ENCODE peak calls at places on chromosome 21, in eight cellular contexts. One of them, this sample, is unnamed. For H3K9me3, the result is how much of the 10 kb centered on the place peaks cover.

GRCh38 chr21:41927727-41928409 is 25.9 kb downstream of the C2CD2 start:
- DNase-seq in SK-N-SH: no peak
- DNase-seq in neuronal stem cell: no peak
- DNase-seq in mammary epithelial cell: no peak
- DNase-seq in IMR-90: no peak
- DNase-seq in Karpas-422: no peak
- DNase-seq in fibroblast of lung: no peak
- DNase-seq in H9: no peak
- DNase-seq in this sample: no peak

GRCh38 chr21:36552458-36552800 is 72.5 kb upstream of the CLDN14 start:
- DNase-seq in neuronal stem cell: no peak
- DNase-seq in SK-N-SH: no peak
- DNase-seq in H9: no peak
- DNase-seq in fibroblast of lung: no peak
- DNase-seq in mammary epithelial cell: no peak
- DNase-seq in Karpas-422: no peak
- DNase-seq in IMR-90: no peak
- DNase-seq in this sample: no peak

GRCh38 chr21:44085491-44086321 is 21.5 kb upstream of the PWP2 start:
- DNase-seq in H9: no peak
- DNase-seq in Karpas-422: no peak
- DNase-seq in neuronal stem cell: no peak
- DNase-seq in SK-N-SH: no peak
- DNase-seq in IMR-90: no peak
- DNase-seq in mammary epithelial cell: no peak
- DNase-seq in fibroblast of lung: no peak
- DNase-seq in this sample: no peak

GRCh38 chr21:41894511-41894910 is 15.4 kb upstream of the PRDM15 start:
- DNase-seq in neuronal stem cell: no peak
- DNase-seq in IMR-90: no peak
- DNase-seq in SK-N-SH: no peak
- DNase-seq in fibroblast of lung: no peak
- DNase-seq in mammary epithelial cell: no peak
- DNase-seq in Karpas-422: no peak
- DNase-seq in H9: no peak
- DNase-seq in this sample: no peak

GRCh38 chr21:31413698-31414097 is 69.6 kb upstream of the TIAM1 start:
- DNase-seq in Karpas-422: no peak
- DNase-seq in H9: no peak
- DNase-seq in fibroblast of lung: no peak
- DNase-seq in mammary epithelial cell: no peak
- DNase-seq in SK-N-SH: no peak
- DNase-seq in IMR-90: no peak
- DNase-seq in neuronal stem cell: no peak
- DNase-seq in this sample: no peak

GRCh38 chr21:43921979-43922945 is 57.2 kb downstream of the AGPAT3 start:
- DNase-seq in fibroblast of lung: peak
- DNase-seq in Karpas-422: peak
- DNase-seq in SK-N-SH: no peak
- DNase-seq in H9: no peak
- DNase-seq in neuronal stem cell: no peak
- DNase-seq in IMR-90: peak
- DNase-seq in mammary epithelial cell: no peak
- DNase-seq in this sample: no peak

GRCh38 chr21:29372063-29372802 is 73.5 kb downstream of the BACH1 start:
- DNase-seq in mammary epithelial cell: peak
- DNase-seq in H9: peak
- DNase-seq in SK-N-SH: peak
- DNase-seq in IMR-90: peak
- DNase-seq in Karpas-422: peak
- DNase-seq in fibroblast of lung: peak
- DNase-seq in neuronal stem cell: peak
- DNase-seq in this sample: peak

GRCh38 chr21:43691801-43692200 is 27.1 kb upstream of the PDXK start:
- DNase-seq in H9: no peak
- DNase-seq in mammary epithelial cell: no peak
- DNase-seq in fibroblast of lung: no peak
- DNase-seq in IMR-90: no peak
- DNase-seq in Karpas-422: no peak
- DNase-seq in SK-N-SH: no peak
- DNase-seq in neuronal stem cell: no peak
- DNase-seq in this sample: no peak

GRCh38 chr21:46397993-46398392 is 60.7 kb upstream of the DIP2A start:
- DNase-seq in neuronal stem cell: no peak
- DNase-seq in fibroblast of lung: no peak
- DNase-seq in H9: no peak
- DNase-seq in IMR-90: no peak
- DNase-seq in Karpas-422: no peak
- DNase-seq in SK-N-SH: no peak
- DNase-seq in mammary epithelial cell: no peak
- DNase-seq in this sample: no peak

GRCh38 chr21:42367379-42368165 is 1.2 kb upstream of the TFF1 start:
- DNase-seq in neuronal stem cell: no peak
- DNase-seq in SK-N-SH: no peak
- DNase-seq in H9: no peak
- DNase-seq in IMR-90: no peak
- DNase-seq in fibroblast of lung: no peak
- DNase-seq in mammary epithelial cell: no peak
- DNase-seq in Karpas-422: no peak
- DNase-seq in this sample: no peak

GRCh38 chr21:41765393-41765950 is 1.4 kb downstream of the RIPK4 start:
- DNase-seq in IMR-90: no peak
- DNase-seq in mammary epithelial cell: no peak
- DNase-seq in neuronal stem cell: no peak
- DNase-seq in fibroblast of lung: no peak
- DNase-seq in H9: no peak
- DNase-seq in SK-N-SH: no peak
- DNase-seq in Karpas-422: no peak
- DNase-seq in this sample: no peak

GRCh38 chr21:37073417-37074194 is 552 bp downstream of the TTC3 start:
- DNase-seq in mammary epithelial cell: no peak
- DNase-seq in Karpas-422: peak
- DNase-seq in IMR-90: peak
- DNase-seq in SK-N-SH: peak
- DNase-seq in fibroblast of lung: peak
- DNase-seq in neuronal stem cell: no peak
- DNase-seq in H9: no peak
- DNase-seq in this sample: peak

GRCh38 chr21:25970254-25970930 is 200.2 kb downstream of the APP start:
- DNase-seq in H9: no peak
- DNase-seq in fibroblast of lung: no peak
- DNase-seq in Karpas-422: no peak
- DNase-seq in SK-N-SH: no peak
- DNase-seq in IMR-90: no peak
- DNase-seq in mammary epithelial cell: no peak
- DNase-seq in neuronal stem cell: no peak
- DNase-seq in this sample: no peak

GRCh38 chr21:28311776-28312175 is 680.9 kb downstream of the LTN1 start:
- DNase-seq in Karpas-422: no peak
- DNase-seq in neuronal stem cell: no peak
- DNase-seq in H9: no peak
- DNase-seq in mammary epithelial cell: no peak
- DNase-seq in IMR-90: no peak
- DNase-seq in SK-N-SH: no peak
- DNase-seq in fibroblast of lung: no peak
- DNase-seq in this sample: peak
- H3K9ac ChIP-seq in Karpas-422: no peak
- H3K9ac ChIP-seq in neuronal stem cell: no peak
- H3K9ac ChIP-seq in H9: no peak
- H3K9ac ChIP-seq in mammary epithelial cell: no peak
- H3K9ac ChIP-seq in IMR-90: no peak
- H3K9ac ChIP-seq in SK-N-SH: no peak
- H3K9ac ChIP-seq in fibroblast of lung: no peak
- H3K9ac ChIP-seq in this sample: no peak

GRCh38 chr21:33203371-33203724 is 26.4 kb upstream of the IFNAR2 start:
- DNase-seq in IMR-90: no peak
- DNase-seq in fibroblast of lung: no peak
- DNase-seq in Karpas-422: no peak
- DNase-seq in H9: no peak
- DNase-seq in neuronal stem cell: no peak
- DNase-seq in SK-N-SH: no peak
- DNase-seq in mammary epithelial cell: no peak
- DNase-seq in this sample: no peak
- H3K4me2 ChIP-seq in IMR-90: no peak
- H3K4me2 ChIP-seq in fibroblast of lung: no peak
- H3K4me2 ChIP-seq in Karpas-422: no peak
- H3K4me2 ChIP-seq in H9: no peak
- H3K4me2 ChIP-seq in neuronal stem cell: no peak
- H3K4me2 ChIP-seq in SK-N-SH: peak
- H3K4me2 ChIP-seq in mammary epithelial cell: no peak
- H3K4me2 ChIP-seq in this sample: peak

GRCh38 chr21:16913010-16913409 is 599.8 kb upstream of the CXADR start:
- DNase-seq in mammary epithelial cell: no peak
- DNase-seq in fibroblast of lung: no peak
- DNase-seq in IMR-90: no peak
- DNase-seq in neuronal stem cell: no peak
- DNase-seq in H9: peak
- DNase-seq in SK-N-SH: peak
- DNase-seq in Karpas-422: no peak
- DNase-seq in this sample: peak

GRCh38 chr21:16912075-16912474 is 600.8 kb upstream of the CXADR start:
- DNase-seq in mammary epithelial cell: no peak
- DNase-seq in SK-N-SH: no peak
- DNase-seq in neuronal stem cell: no peak
- DNase-seq in Karpas-422: no peak
- DNase-seq in H9: no peak
- DNase-seq in IMR-90: peak
- DNase-seq in fibroblast of lung: peak
- DNase-seq in this sample: peak

GRCh38 chr21:16910435-16911165 is 602.2 kb upstream of the CXADR start:
- DNase-seq in neuronal stem cell: no peak
- DNase-seq in SK-N-SH: no peak
- DNase-seq in IMR-90: no peak
- DNase-seq in Karpas-422: no peak
- DNase-seq in H9: no peak
- DNase-seq in mammary epithelial cell: no peak
- DNase-seq in fibroblast of lung: no peak
- DNase-seq in this sample: no peak

GRCh38 chr21:16908087-16908486 is 604.8 kb upstream of the CXADR start:
- DNase-seq in Karpas-422: no peak
- DNase-seq in H9: no peak
- DNase-seq in neuronal stem cell: no peak
- DNase-seq in IMR-90: no peak
- DNase-seq in mammary epithelial cell: peak
- DNase-seq in SK-N-SH: no peak
- DNase-seq in fibroblast of lung: peak
- DNase-seq in this sample: peak

DNA sequence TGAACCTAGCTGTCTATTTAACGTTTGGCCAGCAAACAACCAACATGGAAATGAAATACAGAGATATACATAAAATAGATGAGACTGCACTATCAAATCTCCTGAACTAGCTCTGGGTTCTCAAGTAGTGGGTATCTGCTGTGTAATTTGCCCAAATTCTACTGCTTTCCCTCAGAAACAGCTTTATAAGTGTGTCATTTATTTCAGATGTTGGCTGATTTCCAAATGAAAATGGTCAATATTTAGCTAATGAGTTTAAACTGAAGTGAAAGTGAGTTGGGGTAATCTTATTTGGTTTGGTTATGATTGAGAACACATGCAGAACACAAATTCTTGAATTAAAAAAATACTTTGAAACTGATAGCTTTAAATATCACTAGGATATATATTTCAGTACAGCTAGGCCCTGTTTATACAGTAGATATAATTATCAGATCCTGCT is 601.7 kb upstream of the CXADR start:
- DNase-seq in IMR-90: no peak
- DNase-seq in Karpas-422: no peak
- DNase-seq in H9: no peak
- DNase-seq in neuronal stem cell: no peak
- DNase-seq in SK-N-SH: peak
- DNase-seq in mammary epithelial cell: no peak
- DNase-seq in fibroblast of lung: no peak
- DNase-seq in this sample: no peak
- H3K9me3 ChIP-seq in IMR-90: under half
- H3K9me3 ChIP-seq in Karpas-422: under half
- H3K9me3 ChIP-seq in H9: under half
- H3K9me3 ChIP-seq in neuronal stem cell: under half
- H3K9me3 ChIP-seq in SK-N-SH: under half
- H3K9me3 ChIP-seq in mammary epithelial cell: under half
- H3K9me3 ChIP-seq in fibroblast of lung: under half
- H3K9me3 ChIP-seq in this sample: under half

GRCh38 chr21:45358261-45358670 is 46.7 kb upstream of the COL18A1 start:
- DNase-seq in SK-N-SH: no peak
- DNase-seq in IMR-90: no peak
- DNase-seq in Karpas-422: no peak
- DNase-seq in mammary epithelial cell: no peak
- DNase-seq in neuronal stem cell: no peak
- DNase-seq in fibroblast of lung: no peak
- DNase-seq in H9: no peak
- DNase-seq in this sample: no peak

GRCh38 chr21:45356251-45356650 is 48.7 kb upstream of the COL18A1 start:
- DNase-seq in H9: no peak
- DNase-seq in fibroblast of lung: no peak
- DNase-seq in Karpas-422: no peak
- DNase-seq in SK-N-SH: no peak
- DNase-seq in IMR-90: no peak
- DNase-seq in neuronal stem cell: no peak
- DNase-seq in mammary epithelial cell: no peak
- DNase-seq in this sample: no peak

GRCh38 chr21:45355573-45355972 is 49.4 kb upstream of the COL18A1 start:
- DNase-seq in IMR-90: no peak
- DNase-seq in neuronal stem cell: no peak
- DNase-seq in Karpas-422: no peak
- DNase-seq in fibroblast of lung: no peak
- DNase-seq in SK-N-SH: no peak
- DNase-seq in mammary epithelial cell: no peak
- DNase-seq in H9: no peak
- DNase-seq in this sample: no peak

GRCh38 chr21:45357436-45358260 is 47.3 kb upstream of the COL18A1 start:
- DNase-seq in fibroblast of lung: no peak
- DNase-seq in H9: no peak
- DNase-seq in IMR-90: no peak
- DNase-seq in SK-N-SH: no peak
- DNase-seq in neuronal stem cell: no peak
- DNase-seq in mammary epithelial cell: no peak
- DNase-seq in Karpas-422: no peak
- DNase-seq in this sample: peak

DNA sequence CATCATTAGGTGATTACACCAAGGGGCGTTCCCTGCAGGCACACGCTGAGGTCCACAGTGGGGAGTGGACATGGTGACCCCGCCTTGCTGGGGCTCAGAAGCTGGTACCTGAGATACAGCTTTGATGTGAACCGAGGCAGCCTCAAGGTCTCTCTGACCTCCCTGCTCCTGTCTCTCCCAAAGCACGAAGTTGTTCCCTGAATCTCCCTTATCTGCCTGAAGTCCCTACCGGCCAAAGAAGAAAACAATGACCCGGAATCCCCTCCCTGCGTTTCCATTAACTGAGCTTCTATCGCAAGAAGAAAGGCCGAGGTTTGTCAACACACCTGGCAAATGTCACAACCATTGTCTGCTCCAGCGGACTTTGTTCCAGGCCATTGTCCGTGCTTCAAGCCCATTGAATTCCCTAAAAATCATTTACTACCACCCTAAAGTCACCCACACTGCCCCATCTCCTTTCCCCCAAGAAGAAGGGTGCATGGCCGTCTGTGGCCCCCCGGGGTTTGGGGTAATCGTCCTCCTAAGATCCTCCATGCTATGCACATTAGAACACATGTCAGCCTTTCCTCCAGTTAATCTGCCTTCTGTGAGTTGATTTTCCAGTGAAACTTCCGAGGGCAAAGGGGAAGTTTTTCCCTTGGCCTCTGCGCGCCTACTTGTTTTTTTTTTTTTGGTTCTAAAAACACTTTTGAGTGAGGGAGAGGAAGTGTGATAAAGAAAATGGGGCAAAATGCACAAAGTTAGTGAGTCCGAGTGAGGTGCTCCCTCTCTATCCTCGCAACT is 48.1 kb upstream of the COL18A1 start:
- DNase-seq in H9: no peak
- DNase-seq in neuronal stem cell: no peak
- DNase-seq in SK-N-SH: no peak
- DNase-seq in IMR-90: no peak
- DNase-seq in Karpas-422: no peak
- DNase-seq in mammary epithelial cell: no peak
- DNase-seq in fibroblast of lung: no peak
- DNase-seq in this sample: no peak
- H3K9ac ChIP-seq in H9: no peak
- H3K9ac ChIP-seq in neuronal stem cell: no peak
- H3K9ac ChIP-seq in SK-N-SH: no peak
- H3K9ac ChIP-seq in IMR-90: no peak
- H3K9ac ChIP-seq in Karpas-422: no peak
- H3K9ac ChIP-seq in mammary epithelial cell: no peak
- H3K9ac ChIP-seq in fibroblast of lung: no peak
- H3K9ac ChIP-seq in this sample: no peak

This sample was measured in GM23248.